ENCODE peak calls at places on chromosomes 3 and 15, in eight cellular contexts. L is ureter; A is BE2C; X is GM23248; B is tibial nerve; Y is GF-D8; M is effector CD4-positive, alpha-beta T cell; K is GM03348. W is an unnamed sample.

GRCh38 chr3:115836944-115837343 is 213.6 kb downstream of the GAP43 start:
- DNase-seq in M (no peak), A (no peak), Y (no peak), K (peak; percentile 41), X (peak; percentile 70), L (no peak), B (no peak), W (peak; percentile 71)

GRCh38 chr15:31352911-31353811 is 26.5 kb downstream of the KLF13 start:
- DNase-seq in B (peak; percentile 76), Y (no peak), L (peak; percentile 74), X (peak; percentile 78), K (peak; percentile 88), M (no peak), A (peak; percentile 60), W (peak; percentile 4)

GRCh38 chr3:195769551-195769950 is 42.2 kb downstream of the MUC4 start:
- DNase-seq in A (no peak), K (no peak), Y (no peak), M (no peak), X (no peak), B (no peak), L (no peak), W (no peak)

GRCh38 chr3:15331606-15332404 is 581 bp downstream of the SH3BP5 start:
- DNase-seq in B (peak; percentile 63), Y (no peak), X (peak; percentile 66), L (no peak), M (peak; percentile 27), K (peak; percentile 51), A (peak; percentile 13), W (no peak)

GRCh38 chr3:59641169-59641914 is 591.5 kb upstream of the CFAP20DC start:
- DNase-seq in K (peak; percentile 79), X (peak; percentile 78), Y (no peak), B (peak; percentile 64), L (no peak), M (no peak), A (no peak), W (no peak)

GRCh38 chr3:63762180-63762579 is 56.9 kb upstream of the C3orf49 start:
- DNase-seq in K (peak; percentile 58), L (no peak), X (peak; percentile 71), A (no peak), Y (no peak), M (no peak), B (no peak), W (no peak)

GRCh38 chr15:29677450-29677849 is 144.8 kb downstream of the TJP1 start:
- DNase-seq in B (no peak), A (no peak), X (no peak), M (no peak), K (no peak), L (no peak), Y (no peak), W (no peak)

GRCh38 chr3:197305854-197306253 is 7.4 kb upstream of the DLG1 start:
- DNase-seq in X (peak; percentile 75), M (no peak), K (peak; percentile 60), Y (no peak), L (no peak), B (no peak), A (no peak), W (no peak)

GRCh38 chr15:39969871-39970270 is 36.0 kb downstream of the EIF2AK4 start:
- DNase-seq in L (no peak), Y (no peak), B (peak; percentile 57), M (no peak), A (no peak), K (peak; percentile 60), X (peak; percentile 79), W (no peak)

GRCh38 chr3:128714887-128715496 is 11.0 kb upstream of the RAB7A start:
- DNase-seq in Y (peak; percentile 76), M (no peak), K (no peak), A (no peak), X (no peak), L (no peak), B (no peak), W (peak; percentile 93)

GRCh38 chr15:60038111-60038521 is 34.0 kb downstream of the FOXB1 start:
- DNase-seq in L (no peak), A (no peak), Y (no peak), K (no peak), X (no peak), B (no peak), M (no peak), W (no peak)

GRCh38 chr3:44762170-44762677 is 630 bp downstream of the KIF15 start:
- DNase-seq in Y (no peak), M (no peak), A (no peak), L (no peak), K (peak; percentile 14), X (peak; percentile 33), B (no peak), W (peak; percentile 42)

GRCh38 chr15:45393851-45394250 is 15.5 kb upstream of the GATM start:
- DNase-seq in Y (no peak), L (no peak), X (peak; percentile 21), A (no peak), K (no peak), M (no peak), B (no peak), W (no peak)

GRCh38 chr15:77021803-77022381 is 27.0 kb downstream of the PSTPIP1 start:
- DNase-seq in A (no peak), L (no peak), K (peak; percentile 77), X (peak; percentile 70), B (no peak), M (peak; percentile 38), Y (no peak), W (peak; percentile 46)

GRCh38 chr3:123298903-123299302 is 97.2 kb downstream of the SEC22A start:
- DNase-seq in K (peak; percentile 29), X (peak; percentile 29), A (no peak), M (no peak), Y (no peak), L (no peak), B (no peak), W (no peak)

GRCh38 chr3:160564205-160564922 is 1.0 kb downstream of the KPNA4 start:
- DNase-seq in A (peak; percentile 40), X (peak; percentile 29), B (no peak), K (no peak), Y (no peak), L (peak; percentile 48), M (peak; percentile 10), W (no peak)

GRCh38 chr3:101842245-101842934 is 6.9 kb upstream of the NFKBIZ start:
- DNase-seq in L (no peak), B (no peak), Y (no peak), A (no peak), X (no peak), K (peak; percentile 40), M (no peak), W (no peak)

GRCh38 chr3:4174760-4175159 is 128.4 kb upstream of the SETMAR start:
- DNase-seq in B (no peak), L (no peak), M (no peak), A (no peak), Y (no peak), K (no peak), X (no peak), W (no peak)

W was measured in Kasumi-1.